ENCODE peak calls at places on chromosomes 16 and 17, in six cellular contexts. O is NCI-H82; J is T47D; Z is H9; X is lung microvascular endothelial cell; B is stimulated activated CD8-positive, alpha-beta memory T cell treated with anti-CD3 and anti-CD28 coated beads, Interleukin-7, amount 100 ng/mL, for 24 hours. K is an unnamed sample.
A peak's percentile ranks its signal among the peaks of the same experiment; 100 is the strongest.

GRCh38 chr17:49548506-49549310 is 27.0 kb upstream of the NXPH3 start:
- DNase-seq in O (peak; percentile 87), J (peak; percentile 69), X (peak; percentile 54), B (no peak), Z (peak; percentile 91), K (no peak)

GRCh38 chr17:82941021-82942001 is 101.5 kb upstream of the ZNF750 start:
- DNase-seq in J (no peak), X (no peak), B (no peak), Z (no peak), O (no peak), K (no peak)

GRCh38 chr17:66426397-66427033 is 124.1 kb downstream of the PRKCA start:
- DNase-seq in O (peak; percentile 31), J (peak; percentile 45), X (peak; percentile 29), B (no peak), Z (peak; percentile 63), K (no peak)

GRCh38 chr16:67155305-67156145 is 4.2 kb downstream of the TRADD start:
- DNase-seq in X (peak; percentile 86), O (peak; percentile 78), Z (peak; percentile 85), B (peak; percentile 55), J (peak; percentile 80), K (no peak)

GRCh38 chr16:15489016-15489415 is 54.6 kb downstream of the BMERB1 start:
- DNase-seq in B (no peak), O (no peak), J (no peak), X (no peak), Z (no peak), K (no peak)

GRCh38 chr17:71494456-71494855 is 626.4 kb upstream of the SOX9 start:
- DNase-seq in O (no peak), X (no peak), Z (no peak), J (no peak), B (no peak), K (no peak)

GRCh38 chr17:65072577-65073178 is 16.1 kb upstream of the GNA13 start:
- DNase-seq in B (no peak), J (no peak), O (no peak), Z (no peak), X (no peak), K (no peak)

GRCh38 chr17:36932383-36933173 is 4.7 kb upstream of the LHX1 start:
- DNase-seq in X (no peak), Z (peak; percentile 27), B (no peak), J (no peak), O (no peak), K (no peak)

GRCh38 chr17:38879878-38880727 is 10.2 kb downstream of the LASP1 start:
- DNase-seq in O (peak; percentile 55), B (no peak), X (peak; percentile 26), Z (peak; percentile 96), J (peak; percentile 85), K (peak; percentile 53)

GRCh38 chr17:4576729-4577322 is 7.5 kb upstream of the SMTNL2 start:
- DNase-seq in O (peak; percentile 38), J (no peak), B (no peak), Z (peak; percentile 87), X (no peak), K (no peak)

GRCh38 chr17:7745748-7746470 is 28.4 kb downstream of the DNAH2 start:
- DNase-seq in X (peak; percentile 56), J (no peak), O (no peak), Z (no peak), B (no peak), K (peak; percentile 9)

GRCh38 chr16:17265177-17265576 is 205.6 kb downstream of the XYLT1 start:
- DNase-seq in O (no peak), B (no peak), Z (no peak), J (no peak), X (no peak), K (no peak)

GRCh38 chr17:47243737-47244598 is 9.7 kb upstream of the ITGB3 start:
- DNase-seq in J (no peak), Z (no peak), X (no peak), B (no peak), O (no peak), K (no peak)

GRCh38 chr17:75641343-75641742 is 8.1 kb downstream of the SMIM5 start:
- DNase-seq in Z (no peak), X (no peak), O (no peak), J (peak; percentile 48), B (no peak), K (no peak)

GRCh38 chr17:39925282-39926134 is 1.9 kb downstream of the ORMDL3 start:
- DNase-seq in B (no peak), J (no peak), X (no peak), Z (no peak), O (peak; percentile 49), K (no peak)

GRCh38 chr16:7628981-7629380 is 296.3 kb downstream of the RBFOX1 start:
- DNase-seq in O (no peak), J (no peak), Z (no peak), B (no peak), X (no peak), K (no peak)

GRCh38 chr17:6455321-6455705 is 11.1 kb downstream of the PIMREG start:
- DNase-seq in B (no peak), Z (peak; percentile 81), O (no peak), J (no peak), X (peak; percentile 70), K (no peak)

GRCh38 chr16:51181495-51181795 is 30.4 kb upstream of the SALL1 start:
- DNase-seq in J (no peak), B (no peak), O (no peak), X (no peak), Z (peak; percentile 82), K (no peak)

GRCh38 chr17:10022416-10022815 is 117.3 kb upstream of the RCVRN start:
- DNase-seq in X (no peak), Z (no peak), O (no peak), B (no peak), J (no peak), K (no peak)

GRCh38 chr17:61040666-61041065 is 359.0 kb upstream of the TBX2 start:
- DNase-seq in J (no peak), O (no peak), X (no peak), Z (no peak), B (no peak), K (no peak)

GRCh38 chr16:19382084-19382801 is 35.4 kb upstream of the TMC5 start:
- DNase-seq in J (no peak), Z (no peak), O (no peak), B (no peak), X (no peak), K (peak; percentile 18)

GRCh38 chr16:4615389-4616046 is 830 bp upstream of the UBALD1 start:
- DNase-seq in X (no peak), B (no peak), Z (no peak), J (no peak), O (no peak), K (no peak)

GRCh38 chr16:22253272-22253671 is 43.9 kb upstream of the POLR3E start:
- DNase-seq in O (no peak), Z (no peak), X (no peak), J (no peak), B (no peak), K (no peak)

GRCh38 chr16:74716355-74716754 is 15.7 kb upstream of the MLKL start:
- DNase-seq in Z (no peak), J (no peak), O (no peak), X (no peak), B (no peak), K (no peak)

GRCh38 chr17:2302740-2303277 is 776 bp downstream of the SMG6 start:
- DNase-seq in Z (no peak), B (no peak), J (no peak), X (peak; percentile 6), O (peak; percentile 95), K (no peak)

GRCh38 chr17:47063475-47063874 is 84.4 kb upstream of the RPRML start:
- DNase-seq in Z (no peak), J (no peak), X (no peak), O (no peak), B (no peak), K (no peak)

GRCh38 chr16:24409045-24409444 is 130.3 kb upstream of the RBBP6 start:
- DNase-seq in Z (peak; percentile 43), X (no peak), B (no peak), J (peak; percentile 47), O (peak; percentile 30), K (no peak)

GRCh38 chr16:69100046-69100765 is 5.2 kb upstream of the HAS3 start:
- DNase-seq in Z (no peak), B (no peak), X (no peak), O (no peak), J (no peak), K (no peak)

GRCh38 chr17:57259817-57260216 is 3.5 kb downstream of the MSI2 start:
- DNase-seq in J (no peak), X (no peak), Z (no peak), B (no peak), O (no peak), K (no peak)

GRCh38 chr16:31869511-31870201 is 4.0 kb upstream of the ZNF267 start:
- DNase-seq in X (peak; percentile 90), O (no peak), J (peak; percentile 31), Z (peak; percentile 31), B (no peak), K (no peak)

GRCh38 chr16:57277586-57277985 is 6.9 kb downstream of the PLLP start:
- DNase-seq in O (no peak), J (no peak), Z (no peak), B (peak; percentile 14), X (no peak), K (peak; percentile 31)

GRCh38 chr16:62077998-62078397 is 41.8 kb upstream of the CDH8 start:
- DNase-seq in J (peak; percentile 40), O (peak; percentile 55), Z (peak; percentile 81), B (no peak), X (no peak), K (peak; percentile 48)

GRCh38 chr16:84115919-84116719 is 623 bp downstream of the MBTPS1 start:
- DNase-seq in X (peak; percentile 14), J (peak; percentile 72), B (peak; percentile 24), O (peak; percentile 59), Z (no peak), K (no peak)

GRCh38 chr16:76309639-76310335 is 32.6 kb downstream of the CNTNAP4 start:
- DNase-seq in O (no peak), Z (no peak), J (no peak), B (no peak), X (no peak), K (no peak)

GRCh38 chr16:89300976-89301360 is 83.5 kb downstream of the ZNF778 start:
- DNase-seq in O (no peak), B (no peak), X (no peak), J (no peak), Z (no peak), K (no peak)

GRCh38 chr16:58843675-58844074 is 109.6 kb upstream of the GOT2 start:
- DNase-seq in Z (no peak), J (peak; percentile 43), B (no peak), X (peak; percentile 26), O (peak; percentile 46), K (peak; percentile 50)

GRCh38 chr16:64846966-64847365 is 274.9 kb downstream of the CDH11 start:
- DNase-seq in B (no peak), X (no peak), J (no peak), Z (no peak), O (no peak), K (no peak)

GRCh38 chr17:76996741-76997694 is 128.8 kb downstream of the MGAT5B start:
- DNase-seq in B (no peak), Z (no peak), X (no peak), J (no peak), O (no peak), K (no peak)